ENCODE peak calls at places on chromosomes 5 and 9, in seven cellular contexts. F, P, H, G, S, D and B are unnamed samples.

GRCh38 chr5:71706906-71707305 is 12.2 kb upstream of the CARTPT start:
- DNase-seq in F (no peak), P (no peak), H (no peak), G (no peak), S (no peak), D (no peak), B (no peak)

GRCh38 chr9:82431121-82431520 is 442.5 kb downstream of the SPATA31D1 start:
- DNase-seq in F (no peak), P (no peak), H (no peak), G (no peak), S (no peak), D (no peak), B (no peak)

GRCh38 chr5:72817076-72817476 is 615 bp downstream of the TNPO1 start:
- DNase-seq in F (peak), P (peak), H (no peak), G (peak), S (peak), D (peak), B (no peak)

GRCh38 chr5:96247097-96247675 is 185.9 kb downstream of the PCSK1 start:
- DNase-seq in F (no peak), P (no peak), H (no peak), G (no peak), S (peak), D (peak), B (no peak)

GRCh38 chr5:107779472-107779871 is 108.7 kb upstream of the EFNA5 start:
- DNase-seq in F (no peak), P (no peak), H (no peak), G (no peak), S (no peak), D (no peak), B (no peak)

GRCh38 chr5:131167615-131168014 is 2.6 kb upstream of the HINT1 start:
- DNase-seq in F (no peak), P (no peak), H (no peak), G (no peak), S (no peak), D (no peak), B (no peak)

GRCh38 chr9:125472562-125472925 is 210.9 kb downstream of the GAPVD1 start:
- DNase-seq in F (no peak), P (no peak), H (no peak), G (no peak), S (no peak), D (no peak), B (no peak)

GRCh38 chr5:142977363-142978051 is 207.3 kb downstream of the ARHGAP26 start:
- DNase-seq in F (no peak), P (no peak), H (peak), G (peak), S (no peak), D (no peak), B (peak)

GRCh38 chr9:130054428-130054786 is 701 bp downstream of the GPR107 start:
- DNase-seq in F (no peak), P (no peak), H (no peak), G (no peak), S (no peak), D (no peak), B (no peak)

GRCh38 chr9:107294756-107295155 is 11.7 kb downstream of the RAD23B start:
- DNase-seq in F (no peak), P (no peak), H (no peak), G (no peak), S (no peak), D (no peak), B (no peak)

GRCh38 chr9:107295995-107296394 is 12.9 kb downstream of the RAD23B start:
- DNase-seq in F (no peak), P (no peak), H (no peak), G (no peak), S (no peak), D (no peak), B (no peak)

GRCh38 chr9:107293555-107294085 is 10.5 kb downstream of the RAD23B start:
- DNase-seq in F (no peak), P (no peak), H (no peak), G (no peak), S (no peak), D (no peak), B (no peak)

GRCh38 chr9:107299437-107299836 is 16.4 kb downstream of the RAD23B start:
- DNase-seq in F (no peak), P (no peak), H (no peak), G (peak), S (no peak), D (no peak), B (no peak)
- TF ChIP-seq CTCF in F (no peak), P (no peak), H (no peak), G (peak), S (no peak), D (no peak), B (peak)

GRCh38 chr5:141094481-141095262 is at the start of gene PCDHB2:
- DNase-seq in F (no peak), P (no peak), H (no peak), G (no peak), S (no peak), D (peak), B (no peak)
- TF ChIP-seq CTCF in F (no peak), P (no peak), H (no peak), G (no peak), S (no peak), D (no peak), B (no peak)

GRCh38 chr5:141250576-141250975 is 5.4 kb downstream of the PCDHB15 start:
- DNase-seq in F (no peak), P (no peak), H (no peak), G (no peak), S (no peak), D (no peak), B (no peak)
- TF ChIP-seq CTCF in F (no peak), P (no peak), H (no peak), G (no peak), S (no peak), D (no peak), B (no peak)

DNA sequence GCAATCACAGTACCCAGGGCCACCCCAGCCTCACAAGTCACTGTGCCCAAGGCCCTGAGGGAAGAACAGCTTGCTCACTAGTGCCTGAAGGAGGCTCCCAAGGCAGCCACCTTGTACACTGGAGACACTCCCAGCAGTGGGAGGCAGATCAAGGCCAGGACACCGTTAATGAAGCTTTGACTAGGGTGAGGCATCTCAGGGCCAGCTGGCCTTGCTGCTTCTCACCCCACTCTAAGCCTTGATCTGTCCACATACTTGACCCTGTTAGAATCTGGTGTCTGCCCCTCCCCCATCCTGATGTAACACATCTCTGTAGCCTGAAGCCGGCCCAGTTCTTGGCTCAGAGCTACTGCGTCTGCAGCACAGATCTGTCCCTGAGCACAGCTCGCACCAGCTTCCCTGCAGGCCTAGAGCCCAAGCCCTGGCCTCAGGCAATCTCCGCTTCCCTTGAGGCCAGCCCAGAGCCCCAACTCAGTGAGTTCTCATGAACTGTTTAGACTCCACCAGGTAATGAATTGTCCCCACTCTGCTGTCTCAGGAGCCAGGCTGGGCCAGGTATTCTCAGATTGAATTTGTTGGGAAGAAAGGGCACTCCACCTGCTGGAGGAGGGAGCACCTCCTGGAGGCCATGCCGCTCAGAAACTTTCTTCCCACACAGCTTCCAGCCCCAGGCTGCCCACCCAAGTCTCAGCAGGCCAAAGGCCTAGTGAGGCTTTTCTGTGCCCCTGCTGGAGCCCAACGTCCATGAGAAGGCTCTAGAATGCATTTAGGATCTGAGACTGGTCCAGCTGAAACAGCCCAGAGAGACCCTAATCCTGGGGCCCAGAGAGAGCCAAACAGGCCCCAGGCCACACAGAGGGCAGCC is 13.4 kb upstream of the JADE2 start:
- DNase-seq in F (peak), P (no peak), H (no peak), G (no peak), S (peak), D (no peak), B (no peak)
- TF ChIP-seq CTCF in F (no peak), P (no peak), H (no peak), G (no peak), S (no peak), D (peak), B (no peak)

GRCh38 chr5:180115326-180116076 is 43.9 kb upstream of the RNF130 start:
- DNase-seq in F (no peak), P (no peak), H (no peak), G (no peak), S (no peak), D (no peak), B (no peak)

GRCh38 chr5:180117378-180117725 is 45.8 kb upstream of the RNF130 start:
- DNase-seq in F (no peak), P (no peak), H (no peak), G (no peak), S (no peak), D (no peak), B (no peak)

GRCh38 chr5:180114304-180115003 is 42.9 kb upstream of the RNF130 start:
- DNase-seq in F (no peak), P (no peak), H (no peak), G (no peak), S (no peak), D (no peak), B (no peak)

GRCh38 chr5:180116441-180117377 is 45.1 kb upstream of the RNF130 start:
- DNase-seq in F (no peak), P (no peak), H (no peak), G (no peak), S (no peak), D (no peak), B (no peak)

GRCh38 chr5:180116077-180116375 is 44.5 kb upstream of the RNF130 start:
- DNase-seq in F (no peak), P (no peak), H (no peak), G (no peak), S (no peak), D (no peak), B (no peak)
- TF ChIP-seq CTCF in F (no peak), P (no peak), H (no peak), G (no peak), S (no peak), D (no peak), B (no peak)

DNA sequence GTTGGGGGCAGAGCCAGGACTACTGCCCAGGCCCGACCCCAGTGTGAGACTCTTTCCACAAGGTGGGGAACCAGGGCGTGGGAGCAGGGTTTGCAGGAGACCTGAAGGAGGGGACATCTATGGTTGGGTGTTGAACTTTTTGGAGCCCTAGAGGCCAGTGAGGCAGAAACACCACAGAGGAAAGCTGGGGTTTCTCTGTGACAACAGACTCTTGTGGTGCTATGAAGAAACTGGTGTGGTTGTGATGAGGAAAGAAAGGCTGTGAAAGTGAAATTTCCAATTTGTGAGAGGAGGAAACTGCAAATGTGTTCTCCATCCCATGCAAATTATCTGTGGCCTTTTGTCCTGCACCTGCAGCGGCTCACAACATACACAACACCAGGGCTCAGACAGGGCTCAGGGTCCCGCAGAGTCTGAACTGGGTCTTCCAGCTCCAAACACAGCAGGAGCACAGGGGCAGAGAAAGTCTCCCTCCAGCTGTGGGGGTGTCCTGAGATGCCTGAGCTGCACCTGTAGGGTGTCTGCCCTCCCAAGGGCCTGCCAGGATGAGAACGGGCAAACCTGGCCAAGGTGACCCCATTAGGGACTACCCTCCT is 51.4 kb upstream of the GRHPR start:
- DNase-seq in F (no peak), P (peak), H (no peak), G (peak), S (no peak), D (no peak), B (no peak)
- TF ChIP-seq CTCF in F (no peak), P (no peak), H (no peak), G (peak), S (no peak), D (no peak), B (no peak)

GRCh38 chr5:155591273-155591672 is 577.7 kb downstream of the KIF4B start:
- DNase-seq in F (no peak), P (no peak), H (no peak), G (no peak), S (no peak), D (no peak), B (no peak)

GRCh38 chr5:155594270-155594669 is 580.7 kb downstream of the KIF4B start:
- DNase-seq in F (no peak), P (no peak), H (no peak), G (no peak), S (no peak), D (no peak), B (no peak)
- TF ChIP-seq CTCF in F (no peak), P (no peak), H (no peak), G (no peak), S (no peak), D (no peak), B (no peak)